ENCODE peak calls at places on chromosomes 12 and 14, in four cellular contexts. One of them, this sample, is unnamed.

GRCh38 chr12:101697197-101697929 is at the start of gene CHPT1:
- DNase-seq in posterior vena cava: peak
- DNase-seq in tibial artery: peak
- DNase-seq in stimulated activated effector memory CD8-positive, alpha-beta T cell treated with anti-CD3 and anti-CD28 coated beads, Interleukin-12 subunit alpha, Interleukin-12 subunit beta, amount 100 ng/mL, for 72 hours: peak
- DNase-seq in this sample: peak

GRCh38 chr12:6769003-6769389 is 2.8 kb downstream of the PTMS start:
- DNase-seq in posterior vena cava: peak
- DNase-seq in tibial artery: peak
- DNase-seq in stimulated activated effector memory CD8-positive, alpha-beta T cell treated with anti-CD3 and anti-CD28 coated beads, Interleukin-12 subunit alpha, Interleukin-12 subunit beta, amount 100 ng/mL, for 72 hours: no peak
- DNase-seq in this sample: no peak

GRCh38 chr12:49942921-49943662 is 7.4 kb upstream of the AQP2 start:
- DNase-seq in posterior vena cava: peak
- DNase-seq in tibial artery: no peak
- DNase-seq in stimulated activated effector memory CD8-positive, alpha-beta T cell treated with anti-CD3 and anti-CD28 coated beads, Interleukin-12 subunit alpha, Interleukin-12 subunit beta, amount 100 ng/mL, for 72 hours: no peak
- DNase-seq in this sample: no peak

GRCh38 chr14:68822132-68822651 is 29.3 kb upstream of the ZFP36L1 start:
- DNase-seq in posterior vena cava: no peak
- DNase-seq in tibial artery: no peak
- DNase-seq in stimulated activated effector memory CD8-positive, alpha-beta T cell treated with anti-CD3 and anti-CD28 coated beads, Interleukin-12 subunit alpha, Interleukin-12 subunit beta, amount 100 ng/mL, for 72 hours: no peak
- DNase-seq in this sample: no peak

GRCh38 chr12:108117163-108117849 is 11.8 kb upstream of the WSCD2 start:
- DNase-seq in posterior vena cava: no peak
- DNase-seq in tibial artery: no peak
- DNase-seq in stimulated activated effector memory CD8-positive, alpha-beta T cell treated with anti-CD3 and anti-CD28 coated beads, Interleukin-12 subunit alpha, Interleukin-12 subunit beta, amount 100 ng/mL, for 72 hours: no peak
- DNase-seq in this sample: no peak

GRCh38 chr12:111749391-111749790 is 17.3 kb upstream of the ALDH2 start:
- DNase-seq in posterior vena cava: no peak
- DNase-seq in tibial artery: no peak
- DNase-seq in stimulated activated effector memory CD8-positive, alpha-beta T cell treated with anti-CD3 and anti-CD28 coated beads, Interleukin-12 subunit alpha, Interleukin-12 subunit beta, amount 100 ng/mL, for 72 hours: no peak
- DNase-seq in this sample: no peak

GRCh38 chr12:6548556-6549378 is 7.1 kb downstream of the IFFO1 start:
- DNase-seq in posterior vena cava: no peak
- DNase-seq in tibial artery: no peak
- DNase-seq in stimulated activated effector memory CD8-positive, alpha-beta T cell treated with anti-CD3 and anti-CD28 coated beads, Interleukin-12 subunit alpha, Interleukin-12 subunit beta, amount 100 ng/mL, for 72 hours: no peak
- DNase-seq in this sample: no peak

GRCh38 chr12:131896811-131897270 is 2.4 kb downstream of the ULK1 start:
- DNase-seq in posterior vena cava: peak
- DNase-seq in tibial artery: no peak
- DNase-seq in stimulated activated effector memory CD8-positive, alpha-beta T cell treated with anti-CD3 and anti-CD28 coated beads, Interleukin-12 subunit alpha, Interleukin-12 subunit beta, amount 100 ng/mL, for 72 hours: no peak
- DNase-seq in this sample: peak

GRCh38 chr14:79587194-79587593 is 624.1 kb downstream of the DIO2 start:
- DNase-seq in posterior vena cava: no peak
- DNase-seq in tibial artery: no peak
- DNase-seq in stimulated activated effector memory CD8-positive, alpha-beta T cell treated with anti-CD3 and anti-CD28 coated beads, Interleukin-12 subunit alpha, Interleukin-12 subunit beta, amount 100 ng/mL, for 72 hours: no peak
- DNase-seq in this sample: no peak

GRCh38 chr12:77402726-77403125 is 337.4 kb upstream of the E2F7 start:
- DNase-seq in posterior vena cava: no peak
- DNase-seq in tibial artery: no peak
- DNase-seq in stimulated activated effector memory CD8-positive, alpha-beta T cell treated with anti-CD3 and anti-CD28 coated beads, Interleukin-12 subunit alpha, Interleukin-12 subunit beta, amount 100 ng/mL, for 72 hours: no peak
- DNase-seq in this sample: no peak

GRCh38 chr12:81585787-81586186 is 173.4 kb downstream of the PPFIA2 start:
- DNase-seq in posterior vena cava: no peak
- DNase-seq in tibial artery: no peak
- DNase-seq in stimulated activated effector memory CD8-positive, alpha-beta T cell treated with anti-CD3 and anti-CD28 coated beads, Interleukin-12 subunit alpha, Interleukin-12 subunit beta, amount 100 ng/mL, for 72 hours: no peak
- DNase-seq in this sample: no peak

GRCh38 chr14:103994535-103995184 is 52.3 kb upstream of the RD3L start:
- DNase-seq in posterior vena cava: no peak
- DNase-seq in tibial artery: no peak
- DNase-seq in stimulated activated effector memory CD8-positive, alpha-beta T cell treated with anti-CD3 and anti-CD28 coated beads, Interleukin-12 subunit alpha, Interleukin-12 subunit beta, amount 100 ng/mL, for 72 hours: no peak
- DNase-seq in this sample: no peak

GRCh38 chr12:46778415-46778814 is 47.4 kb downstream of the SLC38A4 start:
- DNase-seq in posterior vena cava: no peak
- DNase-seq in tibial artery: no peak
- DNase-seq in stimulated activated effector memory CD8-positive, alpha-beta T cell treated with anti-CD3 and anti-CD28 coated beads, Interleukin-12 subunit alpha, Interleukin-12 subunit beta, amount 100 ng/mL, for 72 hours: no peak
- DNase-seq in this sample: no peak

GRCh38 chr12:127147724-127148123 is 1119.2 kb upstream of the TMEM132C start:
- DNase-seq in posterior vena cava: no peak
- DNase-seq in tibial artery: no peak
- DNase-seq in stimulated activated effector memory CD8-positive, alpha-beta T cell treated with anti-CD3 and anti-CD28 coated beads, Interleukin-12 subunit alpha, Interleukin-12 subunit beta, amount 100 ng/mL, for 72 hours: no peak
- DNase-seq in this sample: no peak

GRCh38 chr12:110677206-110677911 is 11.6 kb downstream of the HVCN1 start:
- DNase-seq in posterior vena cava: no peak
- DNase-seq in tibial artery: no peak
- DNase-seq in stimulated activated effector memory CD8-positive, alpha-beta T cell treated with anti-CD3 and anti-CD28 coated beads, Interleukin-12 subunit alpha, Interleukin-12 subunit beta, amount 100 ng/mL, for 72 hours: no peak
- DNase-seq in this sample: no peak

GRCh38 chr12:39442895-39443703 is at the start of gene KIF21A:
- DNase-seq in posterior vena cava: peak
- DNase-seq in tibial artery: peak
- DNase-seq in stimulated activated effector memory CD8-positive, alpha-beta T cell treated with anti-CD3 and anti-CD28 coated beads, Interleukin-12 subunit alpha, Interleukin-12 subunit beta, amount 100 ng/mL, for 72 hours: peak
- DNase-seq in this sample: peak

GRCh38 chr12:59808317-59808910 is 212.6 kb downstream of the SLC16A7 start:
- DNase-seq in posterior vena cava: no peak
- DNase-seq in tibial artery: no peak
- DNase-seq in stimulated activated effector memory CD8-positive, alpha-beta T cell treated with anti-CD3 and anti-CD28 coated beads, Interleukin-12 subunit alpha, Interleukin-12 subunit beta, amount 100 ng/mL, for 72 hours: no peak
- DNase-seq in this sample: no peak

GRCh38 chr14:80544366-80544765 is 333.1 kb upstream of the DIO2 start:
- DNase-seq in posterior vena cava: no peak
- DNase-seq in tibial artery: no peak
- DNase-seq in stimulated activated effector memory CD8-positive, alpha-beta T cell treated with anti-CD3 and anti-CD28 coated beads, Interleukin-12 subunit alpha, Interleukin-12 subunit beta, amount 100 ng/mL, for 72 hours: no peak
- DNase-seq in this sample: no peak

This sample was measured in right atrium auricular region.